ENCODE peak calls at places on chromosomes 7 and 10, in five cellular contexts. Q, G, C, L and X are unnamed samples. For H3K4me1 and H3K9me3, the result is how much of the 10 kb centered on the place peaks cover.

GRCh38 chr10:118979661-118980060 is 49.9 kb upstream of the NANOS1 start:
- DNase-seq in G (no peak), Q (no peak), C (no peak), L (no peak), X (no peak)

GRCh38 chr7:12951397-12951801 is 264.0 kb downstream of the ARL4A start:
- DNase-seq in C (no peak), L (no peak), G (no peak), Q (no peak), X (no peak)

GRCh38 chr10:125218967-125219366 is 58.6 kb upstream of the CTBP2 start:
- DNase-seq in G (no peak), C (no peak), L (no peak), Q (no peak), X (no peak)

GRCh38 chr7:31811650-31812461 is 124.8 kb downstream of the PPP1R17 start:
- DNase-seq in G (no peak), C (peak), L (no peak), Q (no peak), X (no peak)

GRCh38 chr10:10418397-10418796 is 599.3 kb upstream of the CELF2 start:
- DNase-seq in Q (no peak), C (no peak), L (no peak), G (no peak), X (no peak)

GRCh38 chr7:116354546-116355422 is 144.4 kb downstream of the TES start:
- DNase-seq in Q (peak), C (no peak), G (peak), L (no peak), X (peak)

GRCh38 chr10:46092523-46093195 is 46.6 kb upstream of the MSMB start:
- DNase-seq in Q (no peak), L (no peak), G (no peak), C (no peak), X (no peak)

GRCh38 chr10:20990604-20991003 is 93.5 kb upstream of the NEBL start:
- DNase-seq in G (no peak), Q (no peak), C (no peak), L (no peak), X (no peak)

GRCh38 chr10:99779335-99779734 is 3.1 kb upstream of the ABCC2 start:
- DNase-seq in Q (no peak), G (no peak), L (no peak), C (no peak), X (no peak)

GRCh38 chr10:110268442-110268841 is 36.3 kb downstream of the SMNDC1 start:
- DNase-seq in C (no peak), L (no peak), G (no peak), Q (no peak), X (no peak)
- H3K4me1 ChIP-seq in C (under half), L (under half), G (under half), Q (under half), X (under half)

GRCh38 chr10:133299738-133300137 is 8.9 kb downstream of the TUBGCP2 start:
- DNase-seq in L (no peak), G (no peak), Q (no peak), C (no peak), X (peak)

GRCh38 chr10:133306097-133306476 is 2.6 kb downstream of the TUBGCP2 start:
- DNase-seq in C (peak), L (no peak), G (no peak), Q (no peak), X (peak)

GRCh38 chr10:133302230-133302629 is 6.4 kb downstream of the TUBGCP2 start:
- DNase-seq in C (no peak), G (no peak), Q (no peak), L (no peak), X (peak)

GRCh38 chr10:133306941-133307379 is 1.7 kb downstream of the TUBGCP2 start:
- DNase-seq in G (no peak), L (no peak), Q (no peak), C (no peak), X (peak)

GRCh38 chr10:133303206-133303605 is 5.5 kb downstream of the TUBGCP2 start:
- DNase-seq in G (no peak), C (no peak), Q (no peak), L (no peak), X (peak)
- H3K27ac ChIP-seq in G (no peak), C (no peak), Q (no peak), L (no peak), X (no peak)

GRCh38 chr7:63008366-63008765 is 990.3 kb upstream of the ZNF722 start:
- DNase-seq in Q (no peak), G (no peak), C (no peak), L (no peak), X (no peak)
- H3K9me3 ChIP-seq in Q (under half), G (under half), C (under half), L (under half), X (under half)

GRCh38 chr10:89915970-89916369 is 214.6 kb downstream of the KIF20B start:
- DNase-seq in Q (no peak), C (no peak), G (no peak), L (no peak), X (no peak)

GRCh38 chr10:89916481-89916880 is 215.1 kb downstream of the KIF20B start:
- DNase-seq in L (no peak), G (no peak), Q (no peak), C (no peak), X (no peak)

GRCh38 chr10:89923661-89924060 is 222.3 kb downstream of the KIF20B start:
- DNase-seq in G (no peak), C (no peak), Q (no peak), L (no peak), X (no peak)

GRCh38 chr10:89926736-89927135 is 225.3 kb downstream of the KIF20B start:
- DNase-seq in C (no peak), Q (no peak), G (no peak), L (no peak), X (no peak)

GRCh38 chr10:89921422-89921821 is 220.0 kb downstream of the KIF20B start:
- DNase-seq in G (no peak), Q (no peak), L (no peak), C (no peak), X (no peak)
- H3K4me1 ChIP-seq in G (under half), Q (under half), L (under half), C (under half), X (under half)

GRCh38 chr10:88094795-88095194 is 231.4 kb downstream of the PTEN start:
- DNase-seq in G (no peak), L (no peak), C (no peak), Q (no peak), X (no peak)

GRCh38 chr10:88090568-88091214 is 227.3 kb downstream of the PTEN start:
- DNase-seq in C (no peak), L (no peak), Q (no peak), G (no peak), X (no peak)

GRCh38 chr10:88091490-88092061 is 228.2 kb downstream of the PTEN start:
- DNase-seq in L (no peak), C (peak), Q (no peak), G (no peak), X (no peak)

GRCh38 chr10:88092975-88093374 is 229.6 kb downstream of the PTEN start:
- DNase-seq in G (peak), Q (no peak), C (no peak), L (no peak), X (no peak)

DNA sequence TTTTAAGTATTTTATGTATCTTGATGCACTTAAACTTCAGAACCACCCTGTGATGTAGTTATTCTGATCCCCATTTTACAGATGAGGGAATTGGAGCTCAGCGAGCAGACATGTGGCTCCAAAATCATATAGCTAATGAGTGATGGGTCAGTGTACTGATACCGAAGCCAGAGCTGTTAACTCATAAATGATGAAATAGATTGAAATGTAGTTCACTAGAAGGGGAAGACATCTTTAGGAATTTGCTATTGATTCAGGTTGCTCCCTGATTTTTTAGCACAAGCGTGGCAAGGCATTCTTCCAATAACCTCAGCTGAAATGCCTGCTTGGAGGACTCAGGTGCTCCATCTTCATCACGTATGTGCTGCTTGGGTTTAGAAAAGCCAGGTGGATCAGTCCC is 228.8 kb downstream of the PTEN start:
- DNase-seq in L (no peak), C (no peak), Q (no peak), G (no peak), X (no peak)
- H3K27ac ChIP-seq in L (no peak), C (no peak), Q (no peak), G (no peak), X (no peak)

DNA sequence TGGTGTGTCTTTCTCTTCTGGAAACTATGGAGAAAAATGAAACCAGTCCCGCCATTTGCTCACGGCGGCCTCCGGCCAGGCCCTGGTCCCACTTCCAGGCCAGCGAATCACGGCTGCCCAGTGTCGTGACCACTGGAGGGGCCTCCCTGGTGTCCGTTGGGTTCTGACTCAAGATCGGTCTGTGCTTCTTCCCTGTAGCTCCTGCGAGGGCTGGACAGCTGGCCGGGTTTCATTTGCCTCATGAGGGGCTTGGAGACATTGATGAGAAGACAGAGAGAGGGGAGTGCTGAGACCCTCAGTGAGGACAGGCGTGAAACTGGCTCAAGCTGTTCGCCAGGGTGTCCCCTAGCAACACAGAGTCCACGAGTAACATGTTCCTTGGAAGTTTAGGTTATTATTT is 108.6 kb downstream of the ADARB2 start:
- DNase-seq in C (no peak), Q (no peak), L (no peak), G (no peak), X (peak)
- H3K9me3 ChIP-seq in C (under half), Q (under half), L (under half), G (under half), X (under half)